ENCODE peak calls at places on chromosomes 3 and 15, in seven cellular contexts. One of them, this sample, is unnamed.

GRCh38 chr3:197494366-197495058 is 61.3 kb downstream of the BDH1 start:
- DNase-seq in activated T-cell treated with anti-CD3 and anti-CD28 coated beads, Interleukin-2, amount 50 U/mL, for 72 hours: no peak
- DNase-seq in neuronal stem cell: no peak
- DNase-seq in fibroblast of the conjunctiva: no peak
- DNase-seq in hippocampal formation: no peak
- DNase-seq in T-helper 9 cell: no peak
- DNase-seq in Kasumi-1: no peak
- DNase-seq in this sample: no peak

GRCh38 chr3:188510366-188510765 is 356.4 kb downstream of the LPP start:
- DNase-seq in activated T-cell treated with anti-CD3 and anti-CD28 coated beads, Interleukin-2, amount 50 U/mL, for 72 hours: no peak
- DNase-seq in neuronal stem cell: no peak
- DNase-seq in fibroblast of the conjunctiva: no peak
- DNase-seq in hippocampal formation: no peak
- DNase-seq in T-helper 9 cell: no peak
- DNase-seq in Kasumi-1: no peak
- DNase-seq in this sample: no peak

GRCh38 chr15:76335851-76336253 is 721 bp upstream of the ISL2 start:
- DNase-seq in activated T-cell treated with anti-CD3 and anti-CD28 coated beads, Interleukin-2, amount 50 U/mL, for 72 hours: no peak
- DNase-seq in neuronal stem cell: no peak
- DNase-seq in fibroblast of the conjunctiva: no peak
- DNase-seq in hippocampal formation: no peak
- DNase-seq in T-helper 9 cell: no peak
- DNase-seq in Kasumi-1: no peak
- DNase-seq in this sample: no peak

GRCh38 chr3:188720636-188721035 is 451.1 kb upstream of the TPRG1 start:
- DNase-seq in activated T-cell treated with anti-CD3 and anti-CD28 coated beads, Interleukin-2, amount 50 U/mL, for 72 hours: no peak
- DNase-seq in neuronal stem cell: no peak
- DNase-seq in fibroblast of the conjunctiva: no peak
- DNase-seq in hippocampal formation: no peak
- DNase-seq in T-helper 9 cell: no peak
- DNase-seq in Kasumi-1: no peak
- DNase-seq in this sample: no peak

GRCh38 chr3:58952128-58952917 is 97.5 kb downstream of the CFAP20DC start:
- DNase-seq in activated T-cell treated with anti-CD3 and anti-CD28 coated beads, Interleukin-2, amount 50 U/mL, for 72 hours: no peak
- DNase-seq in neuronal stem cell: no peak
- DNase-seq in fibroblast of the conjunctiva: no peak
- DNase-seq in hippocampal formation: no peak
- DNase-seq in T-helper 9 cell: no peak
- DNase-seq in Kasumi-1: no peak
- DNase-seq in this sample: no peak

GRCh38 chr15:77118787-77119410 is 48.0 kb upstream of the TSPAN3 start:
- DNase-seq in activated T-cell treated with anti-CD3 and anti-CD28 coated beads, Interleukin-2, amount 50 U/mL, for 72 hours: peak
- DNase-seq in neuronal stem cell: no peak
- DNase-seq in fibroblast of the conjunctiva: peak
- DNase-seq in hippocampal formation: peak
- DNase-seq in T-helper 9 cell: no peak
- DNase-seq in Kasumi-1: peak
- DNase-seq in this sample: peak

GRCh38 chr3:184180165-184180564 is 5.5 kb downstream of the AP2M1 start:
- DNase-seq in activated T-cell treated with anti-CD3 and anti-CD28 coated beads, Interleukin-2, amount 50 U/mL, for 72 hours: no peak
- DNase-seq in neuronal stem cell: no peak
- DNase-seq in fibroblast of the conjunctiva: no peak
- DNase-seq in hippocampal formation: no peak
- DNase-seq in T-helper 9 cell: no peak
- DNase-seq in Kasumi-1: no peak
- DNase-seq in this sample: no peak

GRCh38 chr15:84684092-84684491 is 26.1 kb upstream of the NMB start:
- DNase-seq in activated T-cell treated with anti-CD3 and anti-CD28 coated beads, Interleukin-2, amount 50 U/mL, for 72 hours: no peak
- DNase-seq in neuronal stem cell: no peak
- DNase-seq in fibroblast of the conjunctiva: no peak
- DNase-seq in hippocampal formation: no peak
- DNase-seq in T-helper 9 cell: no peak
- DNase-seq in Kasumi-1: no peak
- DNase-seq in this sample: no peak

GRCh38 chr3:11982341-11982948 is 21.7 kb upstream of the SYN2 start:
- DNase-seq in activated T-cell treated with anti-CD3 and anti-CD28 coated beads, Interleukin-2, amount 50 U/mL, for 72 hours: no peak
- DNase-seq in neuronal stem cell: no peak
- DNase-seq in fibroblast of the conjunctiva: no peak
- DNase-seq in hippocampal formation: no peak
- DNase-seq in T-helper 9 cell: no peak
- DNase-seq in Kasumi-1: no peak
- DNase-seq in this sample: no peak

This sample was measured in COR-L47.